ENCODE peak calls at places on chromosome 15, in six cellular contexts. B is astrocyte, T is brain microvascular endothelial cell, V is ovary, A is neuronal stem cell, G is tibial nerve. F is an unnamed sample.

GRCh38 chr15:80609512-80609946 is 85.6 kb upstream of the ABHD17C start:
- DNase-seq in T (no peak), A (no peak), B (peak; percentile 46), G (no peak), V (no peak), F (no peak)

GRCh38 chr15:68412218-68412617 is 19.7 kb downstream of the ITGA11 start:
- DNase-seq in T (no peak), A (no peak), V (peak; percentile 12), B (no peak), G (peak; percentile 3), F (no peak)

GRCh38 chr15:40844543-40844981 is 714 bp downstream of the SPINT1 start:
- DNase-seq in T (no peak), A (no peak), G (no peak), V (no peak), B (no peak), F (no peak)

GRCh38 chr15:42343596-42344232 is 15.6 kb upstream of the CAPN3 start:
- DNase-seq in V (no peak), B (no peak), A (no peak), G (no peak), T (no peak), F (no peak)

GRCh38 chr15:70024521-70024920 is 73.2 kb downstream of the TLE3 start:
- DNase-seq in V (no peak), G (no peak), B (no peak), A (no peak), T (no peak), F (peak; percentile 63)

GRCh38 chr15:64246364-64247189 is 83.8 kb upstream of the PPIB start:
- DNase-seq in B (peak; percentile 94), G (no peak), V (no peak), A (peak; percentile 11), T (peak; percentile 93), F (no peak)

GRCh38 chr15:69843927-69844326 is 253.8 kb downstream of the TLE3 start:
- DNase-seq in V (no peak), G (no peak), A (no peak), B (no peak), T (no peak), F (no peak)

GRCh38 chr15:90645873-90646605 is 71.1 kb upstream of the BLM start:
- DNase-seq in A (no peak), V (no peak), G (no peak), B (no peak), T (no peak), F (peak; percentile 54)

GRCh38 chr15:99424978-99425665 is 140.7 kb upstream of the MEF2A start:
- DNase-seq in T (peak; percentile 71), V (peak; percentile 17), B (peak; percentile 83), A (no peak), G (peak; percentile 20), F (no peak)

GRCh38 chr15:98164986-98165385 is 204.5 kb downstream of the ARRDC4 start:
- DNase-seq in V (no peak), B (no peak), A (no peak), T (no peak), G (no peak), F (no peak)

GRCh38 chr15:59524331-59524731 is 86.3 kb downstream of the FAM81A start:
- DNase-seq in G (no peak), A (no peak), V (no peak), T (no peak), B (no peak), F (no peak)

GRCh38 chr15:89999676-90000174 is 1.4 kb upstream of the ZNF710 start:
- DNase-seq in T (no peak), A (peak; percentile 78), V (peak; percentile 40), G (no peak), B (peak; percentile 30), F (peak; percentile 89)

GRCh38 chr15:38665586-38665985 is 101.0 kb upstream of the RASGRP1 start:
- DNase-seq in V (no peak), G (no peak), A (no peak), T (no peak), B (no peak), F (no peak)

GRCh38 chr15:38699633-38700230 is 135.1 kb upstream of the RASGRP1 start:
- DNase-seq in T (peak; percentile 71), B (no peak), G (peak; percentile 82), V (no peak), A (peak; percentile 43), F (peak; percentile 42)

GRCh38 chr15:89632563-89633430 is 22.5 kb downstream of the KIF7 start:
- DNase-seq in V (no peak), A (no peak), G (no peak), T (no peak), B (no peak), F (peak; percentile 30)

GRCh38 chr15:98604983-98605382 is 43.4 kb upstream of the IGF1R start:
- DNase-seq in B (no peak), V (no peak), T (no peak), G (no peak), A (no peak), F (no peak)

GRCh38 chr15:40320931-40321371 is 2.5 kb upstream of the INAFM2 start:
- DNase-seq in G (peak; percentile 77), A (no peak), V (peak; percentile 35), B (no peak), T (peak; percentile 65), F (peak; percentile 84)

GRCh38 chr15:39908186-39908585 is 11.9 kb downstream of the GPR176 start:
- DNase-seq in B (peak; percentile 87), G (no peak), A (no peak), V (no peak), T (peak; percentile 90), F (no peak)

GRCh38 chr15:29103825-29104565 is 165.6 kb downstream of the NSMCE3 start:
- DNase-seq in A (peak; percentile 83), B (peak; percentile 64), T (peak; percentile 79), V (peak; percentile 86), G (peak; percentile 44), F (peak; percentile 97)

GRCh38 chr15:96893159-96893906 is 562.8 kb downstream of the NR2F2 start:
- DNase-seq in A (peak; percentile 43), T (peak; percentile 38), B (no peak), G (peak; percentile 20), V (no peak), F (peak; percentile 39)

GRCh38 chr15:25793354-25794050 is 69.6 kb downstream of the ATP10A start:
- DNase-seq in G (no peak), A (no peak), V (no peak), B (no peak), T (no peak), F (peak; percentile 23)

GRCh38 chr15:62569460-62570404 is 404.6 kb upstream of the C2CD4B start:
- DNase-seq in T (peak; percentile 58), A (no peak), V (peak; percentile 72), B (peak; percentile 84), G (peak; percentile 63), F (no peak)

GRCh38 chr15:59590027-59590426 is 21.6 kb upstream of the GCNT3 start:
- DNase-seq in A (no peak), T (no peak), B (no peak), G (no peak), V (no peak), F (no peak)

GRCh38 chr15:45573961-45574629 is 13.1 kb upstream of the BLOC1S6 start:
- DNase-seq in B (no peak), V (no peak), T (no peak), A (peak; percentile 54), G (no peak), F (peak; percentile 78)

GRCh38 chr15:71807125-71807629 is 3.2 kb upstream of the NR2E3 start:
- DNase-seq in T (no peak), B (peak; percentile 26), A (peak; percentile 57), V (no peak), G (no peak), F (peak; percentile 82)

GRCh38 chr15:63291507-63291906 is 14.1 kb downstream of the APH1B start:
- DNase-seq in T (peak; percentile 91), A (no peak), V (no peak), G (no peak), B (peak; percentile 90), F (no peak)

GRCh38 chr15:66408690-66409089 is 22.0 kb downstream of the MAP2K1 start:
- DNase-seq in A (no peak), G (no peak), V (no peak), T (no peak), B (no peak), F (no peak)

GRCh38 chr15:43208052-43209002 is 12.5 kb downstream of the EPB42 start:
- DNase-seq in A (no peak), T (no peak), V (no peak), B (no peak), G (no peak), F (peak; percentile 11)

GRCh38 chr15:28942046-28942445 is 56.3 kb downstream of the APBA2 start:
- DNase-seq in A (no peak), G (no peak), T (no peak), V (no peak), B (no peak), F (peak; percentile 44)

GRCh38 chr15:45720183-45720582 is 85.4 kb downstream of the SQOR start:
- DNase-seq in T (no peak), G (no peak), B (no peak), V (no peak), A (no peak), F (no peak)

GRCh38 chr15:55033574-55033973 is 163.2 kb downstream of the RSL24D1 start:
- DNase-seq in V (no peak), G (no peak), T (no peak), B (no peak), A (no peak), F (no peak)

GRCh38 chr15:84685304-84685703 is 27.3 kb upstream of the NMB start:
- DNase-seq in A (no peak), B (peak; percentile 80), T (peak; percentile 91), V (no peak), G (peak; percentile 22), F (no peak)

GRCh38 chr15:95259965-95260364 is 1028.6 kb downstream of the MCTP2 start:
- DNase-seq in A (no peak), T (no peak), B (peak; percentile 26), V (peak; percentile 55), G (no peak), F (no peak)
- H3K4me3 ChIP-seq in A (no peak overlapping the region), T (no peak overlapping the region), B (no peak overlapping the region), V (no peak overlapping the region), G (no peak overlapping the region), F (no peak overlapping the region)

GRCh38 chr15:49135342-49135857 is 20.0 kb downstream of the COPS2 start:
- DNase-seq in V (no peak), A (no peak), G (no peak), T (no peak), B (peak; percentile 21), F (no peak)
- H3K36me3 ChIP-seq in V (no peaks in the 10 kb centered on the region), A (peaks cover 98% of the 10 kb centered on the region), G (no peaks in the 10 kb centered on the region), T (peaks cover 17% of the 10 kb centered on the region), B (peaks cover 46% of the 10 kb centered on the region), F (peaks cover 5% of the 10 kb centered on the region)

GRCh38 chr15:73683257-73683623 is 943 bp upstream of the CD276 start:
- DNase-seq in A (no peak), B (no peak), T (no peak), G (no peak), V (no peak), F (no peak)
- H3K4me3 ChIP-seq in A (no peak overlapping the region), B (no peak overlapping the region), T (no peak overlapping the region), G (no peak overlapping the region), V (no peak overlapping the region), F (no peak overlapping the region)

GRCh38 chr15:51952805-51953204 is 18.8 kb downstream of the LEO1 start:
- DNase-seq in T (no peak), A (no peak), B (no peak), V (no peak), G (no peak), F (no peak)

DNA sequence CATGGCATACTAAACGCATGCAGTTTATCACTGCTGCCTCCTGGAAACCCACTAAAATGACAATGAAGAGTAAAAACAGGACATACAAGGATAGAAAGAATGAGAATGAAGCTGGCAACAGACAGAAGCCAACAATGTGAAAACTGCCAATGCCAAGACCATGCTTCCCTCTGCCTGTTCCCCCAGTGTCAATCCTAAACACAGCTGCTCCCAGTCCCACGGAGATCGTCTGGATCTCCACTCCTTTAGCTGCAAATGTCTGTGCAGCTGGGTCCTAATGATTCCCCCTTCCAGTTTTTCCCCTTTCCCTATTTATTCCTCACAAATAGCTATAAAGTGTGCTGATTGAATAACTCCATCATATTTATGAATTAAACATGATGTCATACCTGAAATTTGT is 16.1 kb downstream of the LEO1 start:
- DNase-seq in V (no peak), T (no peak), G (no peak), A (no peak), B (no peak), F (no peak)
- H3K36me3 ChIP-seq in V (no peaks in the 10 kb centered on the region), T (peaks cover 55% of the 10 kb centered on the region), G (peaks cover 22% of the 10 kb centered on the region), A (peaks cover 98% of the 10 kb centered on the region), B (peaks cover 46% of the 10 kb centered on the region), F (peaks cover 27% of the 10 kb centered on the region)